ENCODE peak calls at places on chromosome 14, in nine cellular contexts. V is activated CD4-positive, alpha-beta T cell treated with anti-CD3 and anti-CD28 coated beads for 1 hour; S is HepG2; B is AG09309; I is GM20000; N is fibroblast of mammary gland; O is astrocyte of the spinal cord; R is mucosa of gallbladder; W is stimulated activated naive B cell treated with anti-CD40 and anti-IgM and Interleukin-4, amounts not matched to agents 10 μg/mL and 1 μg/mL and 100 μg/mL, for 72 hours. P is an unnamed sample.

GRCh38 chr14:53668861-53669260 is 287.8 kb downstream of the BMP4 start:
- DNase-seq in V (no peak), S (no peak), B (peak), I (no peak), N (peak), O (peak), R (no peak), W (no peak), P (no peak)

GRCh38 chr14:101109347-101109638 is 205.8 kb upstream of the RTL1 start:
- DNase-seq in V (no peak), S (no peak), B (no peak), I (no peak), N (no peak), O (no peak), R (no peak), W (no peak), P (peak)

GRCh38 chr14:103679351-103679750 is 35.9 kb downstream of the XRCC3 start:
- DNase-seq in V (peak), S (peak), B (no peak), I (peak), N (peak), O (peak), R (no peak), W (peak), P (peak)

GRCh38 chr14:104965561-104966231 is 12.5 kb downstream of the AHNAK2 start:
- DNase-seq in V (no peak), S (no peak), B (no peak), I (no peak), N (no peak), O (no peak), R (no peak), W (no peak), P (no peak)

GRCh38 chr14:83993545-83993944 is 1536.4 kb upstream of the FLRT2 start:
- DNase-seq in V (no peak), S (no peak), B (no peak), I (no peak), N (no peak), O (no peak), R (no peak), W (no peak), P (no peak)

GRCh38 chr14:39175445-39176262 is 600 bp downstream of the PNN start:
- DNase-seq in V (no peak), S (peak), B (no peak), I (peak), N (peak), O (no peak), R (no peak), W (peak), P (no peak)

GRCh38 chr14:24461336-24461735 is 18.8 kb upstream of the SDR39U1 start:
- DNase-seq in V (no peak), S (no peak), B (no peak), I (no peak), N (no peak), O (no peak), R (no peak), W (no peak), P (no peak)

GRCh38 chr14:52031781-52032180 is 37.1 kb downstream of the NID2 start:
- DNase-seq in V (no peak), S (no peak), B (peak), I (no peak), N (peak), O (peak), R (no peak), W (no peak), P (no peak)

GRCh38 chr14:104661086-104661485 is 28.3 kb upstream of the INF2 start:
- DNase-seq in V (no peak), S (no peak), B (no peak), I (no peak), N (no peak), O (no peak), R (no peak), W (no peak), P (no peak)

GRCh38 chr14:106044949-106045596 is 518.7 kb downstream of the TMEM121 start:
- DNase-seq in V (peak), S (peak), B (no peak), I (peak), N (peak), O (no peak), R (peak), W (peak), P (peak)

GRCh38 chr14:90784621-90785270 is 31.5 kb downstream of the TTC7B start:
- DNase-seq in V (no peak), S (no peak), B (no peak), I (no peak), N (no peak), O (no peak), R (no peak), W (no peak), P (no peak)

GRCh38 chr14:68894802-68895201 is 84.3 kb downstream of the ACTN1 start:
- DNase-seq in V (no peak), S (no peak), B (no peak), I (no peak), N (peak), O (no peak), R (no peak), W (no peak), P (no peak)

GRCh38 chr14:80714489-80714888 is 227.0 kb downstream of the CEP128 start:
- DNase-seq in V (no peak), S (no peak), B (no peak), I (no peak), N (no peak), O (no peak), R (no peak), W (no peak), P (no peak)

GRCh38 chr14:89926709-89927108 is 27.8 kb downstream of the EFCAB11 start:
- DNase-seq in V (no peak), S (peak), B (no peak), I (no peak), N (peak), O (peak), R (no peak), W (no peak), P (no peak)

GRCh38 chr14:24299255-24300191 is at the start of the genes DHRS1 and NOP9:
- DNase-seq in V (peak), S (peak), B (peak), I (peak), N (peak), O (peak), R (peak), W (peak), P (peak)

GRCh38 chr14:90489306-90489705 is 92.5 kb downstream of the CALM1 start:
- DNase-seq in V (no peak), S (no peak), B (no peak), I (no peak), N (no peak), O (no peak), R (no peak), W (no peak), P (no peak)

GRCh38 chr14:64394973-64395633 is 7.0 kb downstream of the MTHFD1 start:
- DNase-seq in V (no peak), S (no peak), B (no peak), I (no peak), N (no peak), O (no peak), R (no peak), W (no peak), P (no peak)

GRCh38 chr14:103232338-103232808 is 101.7 kb upstream of the EIF5 start:
- DNase-seq in V (no peak), S (no peak), B (no peak), I (no peak), N (no peak), O (no peak), R (no peak), W (no peak), P (no peak)

GRCh38 chr14:74476607-74477006 is 16.5 kb downstream of the NPC2 start:
- DNase-seq in V (no peak), S (no peak), B (no peak), I (no peak), N (no peak), O (no peak), R (no peak), W (no peak), P (no peak)

GRCh38 chr14:30214014-30214413 is 286.4 kb upstream of the PRKD1 start:
- DNase-seq in V (no peak), S (no peak), B (no peak), I (no peak), N (peak), O (peak), R (no peak), W (no peak), P (no peak)

GRCh38 chr14:105385322-105385637 is 13.1 kb upstream of the TEX22 start:
- DNase-seq in V (no peak), S (no peak), B (no peak), I (no peak), N (no peak), O (no peak), R (no peak), W (no peak), P (no peak)

GRCh38 chr14:105275267-105275946 is 25.4 kb downstream of the BRF1 start:
- DNase-seq in V (no peak), S (no peak), B (peak), I (no peak), N (peak), O (peak), R (no peak), W (no peak), P (no peak)

GRCh38 chr14:91349481-91350074 is 68.0 kb downstream of the CCDC88C start:
- DNase-seq in V (peak), S (no peak), B (no peak), I (peak), N (no peak), O (no peak), R (no peak), W (peak), P (no peak)

GRCh38 chr14:31657917-31658316 is 96.7 kb downstream of the NUBPL start:
- DNase-seq in V (no peak), S (no peak), B (no peak), I (no peak), N (no peak), O (no peak), R (no peak), W (no peak), P (no peak)